ENCODE peak calls at places on chromosomes 16 and 17, in five cellular contexts. Q is neural progenitor cell, I is GM23248, G is mesendoderm, H is fibroblast of lung. Z is an unnamed sample.

GRCh38 chr17:32877164-32877764 is 340 bp upstream of the MYO1D start:
- DNase-seq in Q (peak; percentile 97), I (peak; percentile 97), G (peak; percentile 92), H (peak; percentile 72), Z (no peak)

GRCh38 chr17:56994009-56994792 is 16.3 kb downstream of the SCPEP1 start:
- DNase-seq in Q (no peak), I (peak; percentile 63), G (no peak), H (peak; percentile 79), Z (no peak)

GRCh38 chr17:75502072-75502745 is 13.1 kb downstream of the CASKIN2 start:
- DNase-seq in Q (no peak), I (no peak), G (no peak), H (no peak), Z (no peak)

GRCh38 chr17:60168654-60169053 is 18.9 kb downstream of the CA4 start:
- DNase-seq in Q (no peak), I (no peak), G (no peak), H (no peak), Z (no peak)

GRCh38 chr16:31409433-31409832 is 16.3 kb downstream of the ITGAD start:
- DNase-seq in Q (no peak), I (peak; percentile 60), G (no peak), H (peak; percentile 35), Z (no peak)

GRCh38 chr17:17079336-17079735 is 37.1 kb downstream of the MPRIP start:
- DNase-seq in Q (peak; percentile 59), I (no peak), G (peak; percentile 91), H (no peak), Z (no peak)

GRCh38 chr17:43578699-43579569 is 32.8 kb upstream of the ETV4 start:
- DNase-seq in Q (peak; percentile 51), I (peak; percentile 62), G (no peak), H (peak; percentile 70), Z (no peak)

GRCh38 chr17:28460901-28461300 is 12.5 kb upstream of the SLC13A2 start:
- DNase-seq in Q (no peak), I (no peak), G (no peak), H (no peak), Z (no peak)

GRCh38 chr16:3748307-3748706 is 31.0 kb upstream of the TRAP1 start:
- DNase-seq in Q (no peak), I (no peak), G (no peak), H (no peak), Z (no peak)

GRCh38 chr17:55238197-55238930 is 26.4 kb upstream of the HLF start:
- DNase-seq in Q (peak; percentile 96), I (peak; percentile 97), G (peak; percentile 95), H (peak; percentile 82), Z (peak; percentile 81)

GRCh38 chr17:34369196-34369500 is 6.1 kb upstream of the CCL1 start:
- DNase-seq in Q (no peak), I (no peak), G (no peak), H (no peak), Z (no peak)

GRCh38 chr17:27819171-27819544 is 18.8 kb upstream of the NOS2 start:
- DNase-seq in Q (no peak), I (no peak), G (no peak), H (no peak), Z (no peak)

GRCh38 chr16:2152695-2153506 is 2.7 kb upstream of the TRAF7 start:
- DNase-seq in Q (peak; percentile 33), I (peak; percentile 23), G (peak; percentile 52), H (peak; percentile 26), Z (no peak)

GRCh38 chr17:45279898-45280297 is 18.0 kb upstream of the SPATA32 start:
- DNase-seq in Q (no peak), I (no peak), G (no peak), H (no peak), Z (no peak)

GRCh38 chr17:27247071-27247957 is 46.6 kb upstream of the WSB1 start:
- DNase-seq in Q (no peak), I (peak; percentile 75), G (peak; percentile 14), H (peak; percentile 71), Z (no peak)

GRCh38 chr17:77395609-77396008 is 254.8 kb downstream of the SEC14L1 start:
- DNase-seq in Q (no peak), I (no peak), G (no peak), H (no peak), Z (no peak)

GRCh38 chr17:50145532-50146229 is 4.8 kb downstream of the PPP1R9B start:
- DNase-seq in Q (no peak), I (no peak), G (no peak), H (no peak), Z (no peak)

GRCh38 chr16:12907670-12908233 is 6.4 kb downstream of the SHISA9 start:
- DNase-seq in Q (peak; percentile 58), I (peak; percentile 23), G (peak; percentile 82), H (no peak), Z (no peak)

GRCh38 chr17:66387391-66387981 is 85.1 kb downstream of the PRKCA start:
- DNase-seq in Q (peak; percentile 61), I (no peak), G (no peak), H (no peak), Z (no peak)

GRCh38 chr16:3158014-3158497 is 23.2 kb downstream of the ZNF213 start:
- DNase-seq in Q (peak; percentile 62), I (peak; percentile 60), G (peak; percentile 36), H (no peak), Z (no peak)

GRCh38 chr17:30924341-30924740 is 2.6 kb downstream of the ADAP2 start:
- DNase-seq in Q (no peak), I (no peak), G (peak; percentile 22), H (no peak), Z (no peak)

GRCh38 chr17:30920282-30920681 is 1.5 kb upstream of the ADAP2 start:
- DNase-seq in Q (peak; percentile 63), I (peak; percentile 30), G (peak; percentile 66), H (peak; percentile 10), Z (no peak)

GRCh38 chr17:30922235-30922993 is 669 bp downstream of the ADAP2 start:
- DNase-seq in Q (peak; percentile 32), I (peak; percentile 44), G (peak; percentile 19), H (no peak), Z (no peak)

GRCh38 chr17:30920683-30921543 is 832 bp upstream of the ADAP2 start:
- DNase-seq in Q (no peak), I (peak; percentile 14), G (no peak), H (no peak), Z (no peak)

DNA sequence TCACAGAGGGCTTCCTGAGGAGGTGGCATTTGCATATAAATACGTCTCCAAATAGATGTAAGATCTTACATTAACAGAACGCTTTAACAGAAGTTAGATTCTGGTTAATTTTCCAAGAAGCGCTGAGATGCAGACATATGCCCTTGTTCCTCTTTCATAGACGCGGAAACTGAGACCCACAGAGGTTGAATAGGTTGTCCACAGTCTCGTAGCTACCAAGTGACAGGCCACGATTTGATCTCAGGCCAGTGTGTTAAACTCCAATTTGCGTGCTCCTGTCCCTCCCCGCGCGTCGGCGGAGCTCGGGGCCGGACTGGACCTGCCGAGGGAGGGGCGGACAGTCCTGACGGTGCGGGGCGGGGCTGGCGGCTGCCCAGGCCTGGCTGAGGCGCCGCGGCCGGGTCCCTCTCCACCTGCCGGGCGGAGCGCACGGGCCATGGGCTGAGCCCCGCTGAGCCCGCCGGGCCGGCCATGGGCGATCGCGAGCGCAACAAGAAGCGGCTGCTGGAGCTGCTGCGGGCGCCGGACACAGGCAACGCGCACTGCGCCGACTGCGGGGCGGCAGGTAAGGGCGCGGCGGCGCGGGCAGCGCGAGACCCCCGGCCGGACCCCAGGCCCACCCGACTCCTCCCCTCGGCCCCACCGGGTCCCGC is at the start of gene ADAP2:
- DNase-seq in Q (peak; percentile 76), I (peak; percentile 41), G (peak; percentile 20), H (peak; percentile 22), Z (no peak)
- H3K4me3 ChIP-seq in Q (peak within 1 kb of the TSS; percentile 59), I (peak within 1 kb of the TSS; percentile 62), G (no peak within 1 kb of the TSS), H (peak within 1 kb of the TSS; percentile 25), Z (peak within 1 kb of the TSS; percentile 36)

GRCh38 chr16:10866196-10866976 is 10.6 kb upstream of the CIITA start:
- DNase-seq in Q (no peak), I (peak; percentile 37), G (no peak), H (peak; percentile 17), Z (no peak)

GRCh38 chr16:10868562-10869469 is 8.2 kb upstream of the CIITA start:
- DNase-seq in Q (no peak), I (no peak), G (no peak), H (no peak), Z (no peak)

GRCh38 chr16:10870137-10870776 is 6.7 kb upstream of the CIITA start:
- DNase-seq in Q (no peak), I (peak; percentile 13), G (no peak), H (no peak), Z (no peak)

GRCh38 chr16:10867199-10867598 is 9.8 kb upstream of the CIITA start:
- DNase-seq in Q (no peak), I (no peak), G (no peak), H (no peak), Z (no peak)

DNA sequence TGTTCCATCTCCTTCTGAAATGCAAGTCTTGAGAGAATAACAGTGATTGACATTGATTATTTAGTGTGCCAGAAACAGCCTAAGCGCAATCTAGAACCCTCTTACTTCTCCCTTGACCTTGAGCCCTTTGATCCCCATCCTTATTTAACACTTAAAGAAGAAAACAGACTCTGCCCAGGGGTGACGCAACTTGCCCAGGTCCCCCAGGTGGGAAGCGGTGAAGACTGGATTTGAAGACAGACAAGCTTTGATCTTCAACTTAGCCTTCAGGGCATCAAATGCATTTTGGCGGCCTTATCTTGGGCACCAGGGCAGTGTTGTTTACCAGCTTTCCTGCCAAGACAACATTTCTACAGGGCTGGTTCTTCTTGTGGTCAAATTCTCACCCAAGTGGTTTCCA is 8.9 kb upstream of the CIITA start:
- DNase-seq in Q (no peak), I (no peak), G (no peak), H (no peak), Z (no peak)
- H3K9ac ChIP-seq in Q (no peak overlapping the region), I (no peak overlapping the region), G (no peak overlapping the region), H (no peak overlapping the region), Z (no peak overlapping the region)

GRCh38 chr17:79951361-79952264 is 84.1 kb downstream of the TBC1D16 start:
- DNase-seq in Q (peak; percentile 72), I (peak; percentile 75), G (peak; percentile 45), H (peak; percentile 94), Z (peak; percentile 47)

GRCh38 chr17:79952915-79953314 is 82.8 kb downstream of the TBC1D16 start:
- DNase-seq in Q (no peak), I (no peak), G (no peak), H (peak; percentile 9), Z (no peak)

GRCh38 chr17:79953335-79953734 is 82.3 kb downstream of the TBC1D16 start:
- DNase-seq in Q (no peak), I (no peak), G (no peak), H (no peak), Z (no peak)

GRCh38 chr17:79950711-79951110 is 85.0 kb downstream of the TBC1D16 start:
- DNase-seq in Q (peak; percentile 85), I (no peak), G (peak; percentile 70), H (peak; percentile 15), Z (peak; percentile 52)

DNA sequence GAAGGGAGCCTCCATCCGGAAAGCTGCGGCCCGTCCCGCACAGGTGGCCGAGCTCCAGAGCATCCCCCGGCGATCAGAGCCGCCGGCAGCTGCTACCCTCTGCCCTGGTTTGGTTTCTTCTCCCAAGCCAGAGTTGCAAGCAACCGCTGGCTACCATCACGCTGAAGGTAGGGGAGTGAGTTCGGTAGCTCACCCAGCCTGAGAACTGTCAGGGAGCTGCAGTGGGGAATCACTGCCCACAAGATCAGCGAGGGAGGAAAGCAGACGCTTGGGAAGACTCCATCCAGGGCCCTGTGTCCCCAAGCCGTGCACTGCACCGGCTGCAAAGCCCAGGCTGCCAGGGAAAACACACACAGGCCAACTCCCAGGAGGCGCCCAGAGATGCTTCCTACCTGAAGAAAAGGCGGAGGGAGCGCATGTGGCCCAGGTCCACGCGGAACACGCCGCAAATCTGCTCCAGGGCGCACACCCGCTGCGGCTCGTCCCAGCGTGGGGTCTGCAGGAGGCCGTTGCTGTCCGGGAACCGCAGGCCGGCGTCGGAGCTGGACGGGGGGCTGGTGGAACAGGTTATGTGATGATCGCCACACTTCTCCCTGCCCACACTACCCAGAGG is 83.3 kb downstream of the TBC1D16 start:
- DNase-seq in Q (no peak), I (no peak), G (no peak), H (no peak), Z (no peak)
- H3K4me3 ChIP-seq in Q (no peak overlapping the region), I (no peak overlapping the region), G (no peak overlapping the region), H (no peak overlapping the region), Z (no peak overlapping the region)

GRCh38 chr16:27806388-27806787 is 256.4 kb downstream of the KATNIP start:
- DNase-seq in Q (no peak), I (no peak), G (no peak), H (no peak), Z (no peak)
- H3K9ac ChIP-seq in Q (no peak overlapping the region), I (no peak overlapping the region), G (no peak overlapping the region), H (no peak overlapping the region), Z (no peak overlapping the region)